ENCODE peak calls at places on chromosomes 4 and X, in five cellular contexts. One of them, this sample, is unnamed.

GRCh38 chrX:953879-954482 is 258.5 kb downstream of the CRLF2 start:
- DNase-seq in A549: no peak
- DNase-seq in endothelial cell: no peak
- DNase-seq in neural crest cell: no peak
- DNase-seq in GDM1: no peak
- DNase-seq in this sample: no peak

GRCh38 chr4:22850055-22850454 is 157.3 kb downstream of the GBA3 start:
- DNase-seq in endothelial cell: no peak
- DNase-seq in neural crest cell: no peak
- DNase-seq in GDM1: no peak
- DNase-seq in A549: no peak
- DNase-seq in this sample: no peak

GRCh38 chrX:139078761-139079160 is 367.2 kb upstream of the FGF13 start:
- DNase-seq in neural crest cell: no peak
- DNase-seq in endothelial cell: no peak
- DNase-seq in A549: no peak
- DNase-seq in GDM1: no peak
- DNase-seq in this sample: no peak

GRCh38 chr4:85747871-85748491 is 273.0 kb downstream of the ARHGAP24 start:
- DNase-seq in endothelial cell: peak; percentile 18
- DNase-seq in A549: peak; percentile 80
- DNase-seq in neural crest cell: peak; percentile 9
- DNase-seq in GDM1: peak; percentile 34
- DNase-seq in this sample: peak; percentile 81

GRCh38 chrX:76279007-76279406 is 106.1 kb downstream of the PBDC1 start:
- DNase-seq in endothelial cell: peak; percentile 38
- DNase-seq in A549: peak; percentile 58
- DNase-seq in neural crest cell: peak; percentile 29
- DNase-seq in GDM1: peak; percentile 1
- DNase-seq in this sample: peak; percentile 5

GRCh38 chr4:133208694-133209285 is 59.7 kb downstream of the PCDH10 start:
- DNase-seq in endothelial cell: no peak
- DNase-seq in neural crest cell: no peak
- DNase-seq in GDM1: no peak
- DNase-seq in A549: no peak
- DNase-seq in this sample: no peak

GRCh38 chrX:83916525-83916924 is 55.6 kb downstream of the CYLC1 start:
- DNase-seq in GDM1: no peak
- DNase-seq in neural crest cell: peak; percentile 3
- DNase-seq in endothelial cell: peak; percentile 24
- DNase-seq in A549: peak; percentile 8
- DNase-seq in this sample: peak; percentile 17

GRCh38 chrX:114611018-114611619 is 27.2 kb downstream of the HTR2C start:
- DNase-seq in A549: peak; percentile 32
- DNase-seq in GDM1: no peak
- DNase-seq in endothelial cell: peak; percentile 14
- DNase-seq in neural crest cell: peak; percentile 46
- DNase-seq in this sample: peak; percentile 12

GRCh38 chrX:125012585-125012984 is 307.1 kb upstream of the TEX13C start:
- DNase-seq in GDM1: no peak
- DNase-seq in neural crest cell: no peak
- DNase-seq in endothelial cell: no peak
- DNase-seq in A549: no peak
- DNase-seq in this sample: no peak

GRCh38 chr4:119103263-119103662 is 32.4 kb upstream of the MYOZ2 start:
- DNase-seq in A549: peak; percentile 96
- DNase-seq in neural crest cell: no peak
- DNase-seq in GDM1: peak; percentile 1
- DNase-seq in endothelial cell: peak; percentile 7
- DNase-seq in this sample: peak; percentile 93

GRCh38 chr4:120557372-120557771 is 365.2 kb downstream of the PRDM5 start:
- DNase-seq in endothelial cell: no peak
- DNase-seq in neural crest cell: no peak
- DNase-seq in A549: no peak
- DNase-seq in GDM1: no peak
- DNase-seq in this sample: no peak

GRCh38 chr4:64781737-64782326 is 372.6 kb upstream of the TECRL start:
- DNase-seq in A549: peak; percentile 28
- DNase-seq in GDM1: no peak
- DNase-seq in endothelial cell: no peak
- DNase-seq in neural crest cell: no peak
- DNase-seq in this sample: peak; percentile 15

GRCh38 chr4:188714907-188715306 is 575.7 kb downstream of the TRIML1 start:
- DNase-seq in endothelial cell: no peak
- DNase-seq in GDM1: no peak
- DNase-seq in A549: no peak
- DNase-seq in neural crest cell: no peak
- DNase-seq in this sample: no peak

GRCh38 chr4:11765849-11766453 is 337.3 kb upstream of the HS3ST1 start:
- DNase-seq in GDM1: no peak
- DNase-seq in endothelial cell: peak; percentile 38
- DNase-seq in A549: peak; percentile 37
- DNase-seq in neural crest cell: peak; percentile 9
- DNase-seq in this sample: peak; percentile 19

GRCh38 chr4:82799006-82799881 is 648 bp upstream of the SCD5 start:
- DNase-seq in GDM1: no peak
- DNase-seq in neural crest cell: no peak
- DNase-seq in endothelial cell: no peak
- DNase-seq in A549: no peak
- DNase-seq in this sample: no peak

GRCh38 chr4:154928640-154929257 is 147.7 kb downstream of the RBM46 start:
- DNase-seq in GDM1: no peak
- DNase-seq in A549: peak; percentile 45
- DNase-seq in neural crest cell: no peak
- DNase-seq in endothelial cell: peak; percentile 33
- DNase-seq in this sample: no peak

GRCh38 chr4:140637836-140638235 is 69.1 kb upstream of the UCP1 start:
- DNase-seq in GDM1: peak; percentile 18
- DNase-seq in endothelial cell: peak; percentile 35
- DNase-seq in neural crest cell: peak; percentile 28
- DNase-seq in A549: peak; percentile 42
- DNase-seq in this sample: peak; percentile 66

GRCh38 chrX:57241967-57242366 is 44.5 kb upstream of the FAAH2 start:
- DNase-seq in A549: no peak
- DNase-seq in neural crest cell: no peak
- DNase-seq in endothelial cell: no peak
- DNase-seq in GDM1: no peak
- DNase-seq in this sample: no peak

GRCh38 chr4:2417765-2418651 is at the start of gene ZFYVE28:
- DNase-seq in neural crest cell: no peak
- DNase-seq in GDM1: no peak
- DNase-seq in A549: peak; percentile 55
- DNase-seq in endothelial cell: no peak
- DNase-seq in this sample: no peak

GRCh38 chr4:122826596-122827257 is at the start of gene FGF2:
- DNase-seq in GDM1: no peak
- DNase-seq in endothelial cell: peak; percentile 60
- DNase-seq in neural crest cell: peak; percentile 59
- DNase-seq in A549: peak; percentile 54
- DNase-seq in this sample: no peak

GRCh38 chrX:24148535-24149345 is 789 bp upstream of the ZFX start:
- DNase-seq in neural crest cell: no peak
- DNase-seq in A549: peak; percentile 63
- DNase-seq in GDM1: no peak
- DNase-seq in endothelial cell: no peak
- DNase-seq in this sample: no peak

GRCh38 chr4:122890142-122890769 is 32.1 kb downstream of the NUDT6 start:
- DNase-seq in neural crest cell: no peak
- DNase-seq in A549: no peak
- DNase-seq in GDM1: no peak
- DNase-seq in endothelial cell: no peak
- DNase-seq in this sample: no peak

GRCh38 chrX:21975827-21976226 is 35.3 kb downstream of the SMS start:
- DNase-seq in endothelial cell: no peak
- DNase-seq in A549: peak; percentile 43
- DNase-seq in neural crest cell: no peak
- DNase-seq in GDM1: no peak
- DNase-seq in this sample: no peak

GRCh38 chr4:123832173-123833026 is 435.8 kb downstream of the SPRY1 start:
- DNase-seq in GDM1: no peak
- DNase-seq in A549: no peak
- DNase-seq in endothelial cell: no peak
- DNase-seq in neural crest cell: no peak
- DNase-seq in this sample: no peak

GRCh38 chr4:15231265-15232091 is 196.4 kb upstream of the C1QTNF7 start:
- DNase-seq in endothelial cell: peak; percentile 82
- DNase-seq in A549: peak; percentile 69
- DNase-seq in neural crest cell: peak; percentile 71
- DNase-seq in GDM1: peak; percentile 43
- DNase-seq in this sample: peak; percentile 75

GRCh38 chr4:53589511-53589910 is 1.8 kb downstream of the LNX1 start:
- DNase-seq in endothelial cell: no peak
- DNase-seq in neural crest cell: no peak
- DNase-seq in GDM1: no peak
- DNase-seq in A549: no peak
- DNase-seq in this sample: no peak

GRCh38 chr4:66097271-66097670 is 427.0 kb upstream of the EPHA5 start:
- DNase-seq in GDM1: no peak
- DNase-seq in endothelial cell: no peak
- DNase-seq in A549: peak; percentile 1
- DNase-seq in neural crest cell: no peak
- DNase-seq in this sample: no peak

GRCh38 chr4:77621254-77621653 is 15.6 kb downstream of the CXCL13 start:
- DNase-seq in A549: no peak
- DNase-seq in neural crest cell: no peak
- DNase-seq in GDM1: no peak
- DNase-seq in endothelial cell: no peak
- DNase-seq in this sample: no peak

GRCh38 chrX:25049347-25049746 is 33.6 kb upstream of the ARX start:
- DNase-seq in endothelial cell: no peak
- DNase-seq in neural crest cell: no peak
- DNase-seq in A549: peak; percentile 4
- DNase-seq in GDM1: no peak
- DNase-seq in this sample: peak; percentile 36

GRCh38 chrX:131747173-131747572 is 203.3 kb downstream of the OR13H1 start:
- DNase-seq in neural crest cell: no peak
- DNase-seq in A549: peak; percentile 95
- DNase-seq in endothelial cell: no peak
- DNase-seq in GDM1: peak; percentile 71
- DNase-seq in this sample: no peak

GRCh38 chr4:56757821-56758400 is 63.6 kb downstream of the SPINK2 start:
- DNase-seq in A549: peak; percentile 57
- DNase-seq in endothelial cell: peak; percentile 23
- DNase-seq in GDM1: peak; percentile 81
- DNase-seq in neural crest cell: no peak
- DNase-seq in this sample: no peak

GRCh38 chr4:110742148-110742547 is 119.3 kb upstream of the PITX2 start:
- DNase-seq in neural crest cell: no peak
- DNase-seq in GDM1: no peak
- DNase-seq in A549: no peak
- DNase-seq in endothelial cell: no peak
- DNase-seq in this sample: no peak

GRCh38 chr4:121706595-121707021 is 9.8 kb upstream of the ANXA5 start:
- DNase-seq in neural crest cell: no peak
- DNase-seq in A549: no peak
- DNase-seq in GDM1: no peak
- DNase-seq in endothelial cell: no peak
- DNase-seq in this sample: no peak

GRCh38 chrX:142089193-142089592 is 115.9 kb downstream of the MAGEC2 start:
- DNase-seq in GDM1: no peak
- DNase-seq in neural crest cell: no peak
- DNase-seq in A549: peak; percentile 36
- DNase-seq in endothelial cell: no peak
- DNase-seq in this sample: no peak

GRCh38 chr4:853416-853781 is 27.5 kb upstream of the CPLX1 start:
- DNase-seq in GDM1: no peak
- DNase-seq in neural crest cell: no peak
- DNase-seq in A549: no peak
- DNase-seq in endothelial cell: no peak
- DNase-seq in this sample: no peak

This sample was measured in AML-193.